ENCODE peak calls at places on chromosomes 2 and 18, in six cellular contexts. M is astrocyte, W is transverse colon, Q is pancreas, U is stomach, C is heart left ventricle. B is an unnamed sample.
A peak's percentile ranks its signal among the peaks of the same experiment; 100 is the strongest.

GRCh38 chr2:172038604-172039003 is 38.9 kb downstream of the METAP1D start:
- DNase-seq in C (no peak), W (no peak), M (peak; percentile 45), U (no peak), Q (no peak), B (no peak)

GRCh38 chr2:121233486-121234110 is 51.4 kb downstream of the TFCP2L1 start:
- DNase-seq in W (no peak), M (no peak), Q (no peak), U (no peak), C (no peak), B (no peak)

GRCh38 chr2:7083580-7084509 is 166.6 kb downstream of the RNF144A start:
- DNase-seq in W (no peak), Q (peak; percentile 23), U (no peak), C (no peak), M (peak; percentile 18), B (no peak)

GRCh38 chr2:225930687-225931086 is 531.2 kb downstream of the NYAP2 start:
- DNase-seq in Q (no peak), U (no peak), M (no peak), W (no peak), C (no peak), B (no peak)

GRCh38 chr2:7595181-7595580 is 678.0 kb downstream of the RNF144A start:
- DNase-seq in C (no peak), U (no peak), Q (no peak), W (no peak), M (no peak), B (no peak)

GRCh38 chr2:154952346-154953010 is 254.0 kb downstream of the KCNJ3 start:
- DNase-seq in U (no peak), M (no peak), C (no peak), W (no peak), Q (no peak), B (no peak)

GRCh38 chr2:211436182-211436581 is 879.8 kb downstream of the CPS1 start:
- DNase-seq in Q (no peak), C (no peak), W (no peak), M (no peak), U (no peak), B (no peak)

GRCh38 chr2:41610501-41611242 is 437.1 kb upstream of the PKDCC start:
- DNase-seq in C (no peak), U (no peak), Q (no peak), M (peak; percentile 22), W (no peak), B (peak; percentile 56)

GRCh38 chr2:196703660-196704209 is 64.2 kb downstream of the CCDC150 start:
- DNase-seq in U (no peak), C (no peak), W (no peak), M (peak; percentile 54), Q (no peak), B (no peak)

GRCh38 chr18:50632895-50633515 is 73.1 kb downstream of the MAPK4 start:
- DNase-seq in W (peak; percentile 48), C (no peak), U (no peak), M (no peak), Q (no peak), B (no peak)

GRCh38 chr2:174788291-174788929 is 24.1 kb upstream of the CHRNA1 start:
- DNase-seq in C (no peak), M (peak; percentile 29), Q (no peak), W (no peak), U (no peak), B (no peak)

GRCh38 chr2:235763816-235764215 is 270.0 kb downstream of the AGAP1 start:
- DNase-seq in W (no peak), U (no peak), M (no peak), Q (no peak), C (no peak), B (no peak)

GRCh38 chr18:32300914-32301313 is 111.1 kb downstream of the MEP1B start:
- DNase-seq in W (no peak), U (no peak), C (no peak), M (no peak), Q (no peak), B (no peak)

GRCh38 chr2:95025406-95026319 is at the start of gene MAL:
- DNase-seq in C (no peak), W (no peak), Q (no peak), U (peak; percentile 40), M (no peak), B (no peak)

GRCh38 chr18:12628706-12629702 is 28.9 kb downstream of the SPIRE1 start:
- DNase-seq in Q (no peak), C (no peak), M (peak; percentile 80), W (no peak), U (no peak), B (no peak)

GRCh38 chr2:40330086-40330485 is 121.8 kb downstream of the SLC8A1 start:
- DNase-seq in U (no peak), W (no peak), C (no peak), M (no peak), Q (no peak), B (no peak)

GRCh38 chr2:178277741-178278197 is 83.5 kb downstream of the OSBPL6 start:
- DNase-seq in Q (no peak), U (no peak), M (peak; percentile 45), C (no peak), W (no peak), B (no peak)

GRCh38 chr2:197324801-197325200 is 14.2 kb upstream of the ANKRD44 start:
- DNase-seq in W (no peak), U (no peak), C (no peak), Q (no peak), M (no peak), B (no peak)

GRCh38 chr2:241084856-241085444 is 17.1 kb downstream of the MTERF4 start:
- DNase-seq in Q (no peak), W (no peak), M (no peak), C (no peak), U (no peak), B (no peak)

GRCh38 chr18:44601447-44601846 is 79.2 kb upstream of the SETBP1 start:
- DNase-seq in W (no peak), Q (no peak), C (no peak), U (no peak), M (peak; percentile 79), B (no peak)

GRCh38 chr2:210445116-210445707 is 31.3 kb downstream of the LANCL1 start:
- DNase-seq in W (no peak), M (no peak), C (no peak), U (no peak), Q (no peak), B (no peak)

GRCh38 chr2:177172034-177172880 is 40.3 kb upstream of the HNRNPA3 start:
- DNase-seq in M (peak; percentile 80), C (no peak), U (no peak), W (no peak), Q (no peak), B (no peak)

GRCh38 chr2:176844461-176844860 is 368.1 kb upstream of the HNRNPA3 start:
- DNase-seq in M (no peak), C (no peak), Q (no peak), U (no peak), W (no peak), B (no peak)

GRCh38 chr2:231512222-231512621 is 18.0 kb downstream of the NMUR1 start:
- DNase-seq in U (no peak), Q (no peak), C (no peak), M (peak; percentile 10), W (no peak), B (no peak)

DNA sequence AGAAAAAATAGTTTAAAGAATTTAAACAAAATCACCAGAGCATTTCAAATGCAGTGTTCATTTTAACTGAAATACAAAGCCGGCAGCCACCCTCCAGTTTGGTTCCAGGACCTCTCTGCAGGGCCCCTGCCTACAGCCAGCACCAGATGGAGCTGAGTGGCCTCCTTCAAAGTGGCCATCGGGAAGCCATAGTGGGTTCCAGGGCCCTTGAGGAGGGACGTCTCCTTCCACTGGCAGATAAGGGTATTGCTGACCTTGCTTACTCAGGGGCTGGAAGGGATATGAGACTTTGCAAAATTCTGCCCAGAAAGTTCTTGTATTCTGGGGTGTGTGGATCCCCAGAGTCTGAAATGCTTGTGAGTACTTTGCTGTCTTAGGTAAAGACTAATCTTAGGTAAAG is 205.2 kb upstream of the APCDD1 start:
- DNase-seq in U (no peak), C (no peak), Q (no peak), W (no peak), M (no peak), B (no peak)
- TF ChIP-seq CTCF in U (no peak), C (no peak), Q (no peak), W (no peak), M (no peak), B (no peak)

GRCh38 chr2:218957685-218958084 is 1.8 kb upstream of the CDK5R2 start:
- DNase-seq in W (no peak), Q (no peak), U (no peak), M (no peak), C (no peak), B (no peak)
- H3K9me3 ChIP-seq in W (no peaks in the 10 kb centered on the region), Q (no peaks in the 10 kb centered on the region), U (no peaks in the 10 kb centered on the region), M (no peaks in the 10 kb centered on the region), C (no peaks in the 10 kb centered on the region), B (no peaks in the 10 kb centered on the region)

GRCh38 chr2:136713739-136714138 is 51.6 kb upstream of the THSD7B start:
- DNase-seq in Q (no peak), W (no peak), M (no peak), C (no peak), U (no peak), B (no peak)

GRCh38 chr2:136715146-136715545 is 50.2 kb upstream of the THSD7B start:
- DNase-seq in M (no peak), Q (no peak), W (no peak), U (no peak), C (no peak), B (no peak)

GRCh38 chr2:136718273-136718672 is 47.1 kb upstream of the THSD7B start:
- DNase-seq in M (no peak), W (no peak), C (no peak), Q (no peak), U (no peak), B (no peak)

GRCh38 chr2:136714452-136714951 is 50.8 kb upstream of the THSD7B start:
- DNase-seq in U (no peak), W (no peak), M (no peak), C (no peak), Q (no peak), B (no peak)
- H3K4me3 ChIP-seq in U (no peak overlapping the region), W (no peak overlapping the region), M (no peak overlapping the region), C (no peak overlapping the region), Q (no peak overlapping the region), B (no peak overlapping the region)

GRCh38 chr2:105896765-105897163 is 152.1 kb downstream of the NCK2 start:
- DNase-seq in M (no peak), C (no peak), Q (no peak), U (no peak), W (no peak), B (no peak)
- TF ChIP-seq CTCF in M (no peak), C (no peak), Q (no peak), U (no peak), W (no peak), B (no peak)

B was measured in testis.